ENCODE peak calls at places on chromosome 21, in ten cellular contexts. I is aorta; H is IMR-90; C is heart left ventricle; G is effector memory CD4-positive, alpha-beta T cell; V is kidney; P is GM23338; K is tibial nerve; E is heart right ventricle; D is CD8-positive, alpha-beta memory T cell. U is an unnamed sample.

GRCh38 chr21:17089121-17089520 is 423.7 kb upstream of the CXADR start:
- DNase-seq in C (no peak), I (no peak), K (no peak), V (no peak), H (no peak), P (no peak), D (no peak), E (no peak), G (no peak), U (no peak)

GRCh38 chr21:38679531-38679930 is 126.2 kb upstream of the ETS2 start:
- DNase-seq in C (no peak), I (no peak), K (no peak), H (peak; percentile 62), P (no peak), V (no peak), D (no peak), G (no peak), E (peak; percentile 12), U (no peak)

GRCh38 chr21:19853709-19854575 is 1144.3 kb upstream of the NCAM2 start:
- DNase-seq in E (no peak), C (no peak), V (peak; percentile 45), G (no peak), I (peak; percentile 64), H (no peak), P (peak; percentile 6), D (no peak), K (no peak), U (no peak)

GRCh38 chr21:30340714-30341573 is 3.5 kb upstream of the KRTAP27-1 start:
- DNase-seq in H (peak; percentile 10), V (no peak), I (no peak), D (no peak), G (no peak), P (peak; percentile 71), C (no peak), E (peak; percentile 20), K (no peak), U (no peak)

GRCh38 chr21:16580661-16581060 is 850.9 kb downstream of the USP25 start:
- DNase-seq in E (no peak), I (no peak), H (no peak), K (no peak), C (no peak), V (no peak), P (no peak), D (no peak), G (no peak), U (no peak)

GRCh38 chr21:38726482-38726881 is 79.2 kb upstream of the ETS2 start:
- DNase-seq in H (no peak), I (no peak), P (no peak), G (no peak), D (no peak), V (no peak), K (no peak), E (no peak), C (no peak), U (no peak)

GRCh38 chr21:38938343-38938742 is 132.6 kb downstream of the ETS2 start:
- DNase-seq in K (no peak), G (no peak), I (no peak), P (peak; percentile 71), V (no peak), C (no peak), D (no peak), H (peak; percentile 49), E (no peak), U (no peak)

GRCh38 chr21:18832950-18833349 is 429.4 kb upstream of the TMPRSS15 start:
- DNase-seq in E (no peak), V (no peak), I (no peak), D (no peak), G (no peak), K (no peak), C (no peak), P (no peak), H (no peak), U (no peak)

GRCh38 chr21:40840441-40840840 is 6.5 kb downstream of the DSCAM start:
- DNase-seq in C (no peak), G (no peak), P (no peak), K (no peak), E (no peak), H (no peak), I (no peak), V (no peak), D (no peak), U (no peak)

GRCh38 chr21:15406791-15407190 is 323.0 kb upstream of the USP25 start:
- DNase-seq in E (no peak), P (no peak), D (no peak), H (no peak), I (no peak), G (no peak), C (no peak), V (peak; percentile 83), K (no peak), U (no peak)

GRCh38 chr21:28268685-28269084 is 724.0 kb downstream of the LTN1 start:
- DNase-seq in D (no peak), V (no peak), I (no peak), G (no peak), K (no peak), H (no peak), C (no peak), E (no peak), P (no peak), U (no peak)

GRCh38 chr21:39451332-39452206 is at the start of gene SH3BGR:
- DNase-seq in H (no peak), P (peak; percentile 93), D (no peak), C (peak; percentile 83), K (peak; percentile 31), V (no peak), I (peak; percentile 85), E (peak; percentile 80), G (no peak), U (no peak)

GRCh38 chr21:19541612-19542011 is 1138.0 kb upstream of the TMPRSS15 start:
- DNase-seq in K (no peak), I (no peak), E (no peak), G (no peak), P (no peak), H (no peak), C (no peak), D (no peak), V (no peak), U (no peak)

GRCh38 chr21:25313891-25314646 is 293.2 kb downstream of the MRPL39 start:
- DNase-seq in C (no peak), P (no peak), K (no peak), I (no peak), V (no peak), E (no peak), H (peak; percentile 67), D (no peak), G (no peak), U (no peak)

DNA sequence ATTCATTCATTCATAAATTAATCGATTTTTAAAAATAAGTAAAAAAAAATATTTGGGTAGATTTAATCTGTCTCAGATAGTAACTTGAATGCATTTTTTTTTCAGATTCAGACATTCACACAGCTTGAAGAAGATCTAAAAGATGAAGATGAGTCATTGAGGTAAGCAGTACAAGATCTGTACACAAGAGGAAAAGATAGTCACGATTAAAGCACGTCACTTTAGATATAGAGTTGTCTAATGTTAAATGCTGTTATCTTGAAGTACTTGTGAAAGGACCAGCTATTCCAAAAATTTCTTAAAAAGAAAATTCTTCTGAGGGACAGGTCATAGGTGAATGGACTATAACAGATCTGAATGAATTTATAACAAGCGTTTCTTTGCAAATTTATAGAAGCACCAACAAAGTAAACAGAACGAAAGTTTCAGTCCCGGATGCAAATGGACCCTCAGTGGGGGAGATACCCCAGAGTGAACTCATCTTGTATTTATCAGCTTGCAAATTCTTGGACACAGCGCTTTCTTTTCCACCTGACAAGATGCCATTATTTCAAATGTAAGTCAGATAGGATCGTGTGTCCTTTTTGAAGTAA is 31.2 kb upstream of the MORC3 start:
- DNase-seq in P (no peak), G (no peak), K (no peak), H (peak; percentile 51), D (no peak), C (no peak), V (no peak), E (no peak), I (no peak), U (no peak)
- H3K4me3 ChIP-seq in P (no peak overlapping the region), G (peak overlapping the region; percentile 29), K (no peak overlapping the region), H (peak overlapping the region; percentile 18), D (peak overlapping the region; percentile 32), C (no peak overlapping the region), V (no peak overlapping the region), E (no peak overlapping the region), I (no peak overlapping the region), U (no peak overlapping the region)

DNA sequence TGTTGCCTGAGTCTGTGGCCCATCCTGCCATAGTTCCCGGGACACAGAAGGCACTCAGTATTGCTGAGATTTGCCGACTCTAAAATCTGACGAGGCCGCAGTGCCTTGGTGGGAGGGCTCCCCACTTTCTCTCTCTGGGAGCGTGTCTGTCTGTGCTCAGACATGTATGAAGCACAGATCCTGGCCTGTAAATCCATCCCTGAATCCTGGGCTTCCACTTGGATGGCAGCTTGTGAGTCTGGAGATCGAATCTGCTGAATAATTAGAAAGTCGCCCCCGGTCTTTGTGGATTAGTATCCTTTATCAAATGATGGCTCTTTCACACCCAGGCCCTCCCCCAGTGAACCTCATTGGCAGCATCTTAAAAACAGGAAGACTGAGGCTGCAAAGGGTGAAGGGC is 10.4 kb downstream of the UBASH3A start:
- DNase-seq in K (no peak), P (no peak), H (no peak), I (no peak), C (no peak), G (no peak), E (no peak), V (no peak), D (no peak), U (no peak)
- H3K4me1 ChIP-seq in K (no peaks in the 10 kb centered on the region), P (no peaks in the 10 kb centered on the region), H (peaks cover 5% of the 10 kb centered on the region), I (no peaks in the 10 kb centered on the region), C (no peaks in the 10 kb centered on the region), G (peaks cover 66% of the 10 kb centered on the region), E (no peaks in the 10 kb centered on the region), V (no peaks in the 10 kb centered on the region), D (peaks cover 96% of the 10 kb centered on the region), U (peaks cover 8% of the 10 kb centered on the region)

DNA sequence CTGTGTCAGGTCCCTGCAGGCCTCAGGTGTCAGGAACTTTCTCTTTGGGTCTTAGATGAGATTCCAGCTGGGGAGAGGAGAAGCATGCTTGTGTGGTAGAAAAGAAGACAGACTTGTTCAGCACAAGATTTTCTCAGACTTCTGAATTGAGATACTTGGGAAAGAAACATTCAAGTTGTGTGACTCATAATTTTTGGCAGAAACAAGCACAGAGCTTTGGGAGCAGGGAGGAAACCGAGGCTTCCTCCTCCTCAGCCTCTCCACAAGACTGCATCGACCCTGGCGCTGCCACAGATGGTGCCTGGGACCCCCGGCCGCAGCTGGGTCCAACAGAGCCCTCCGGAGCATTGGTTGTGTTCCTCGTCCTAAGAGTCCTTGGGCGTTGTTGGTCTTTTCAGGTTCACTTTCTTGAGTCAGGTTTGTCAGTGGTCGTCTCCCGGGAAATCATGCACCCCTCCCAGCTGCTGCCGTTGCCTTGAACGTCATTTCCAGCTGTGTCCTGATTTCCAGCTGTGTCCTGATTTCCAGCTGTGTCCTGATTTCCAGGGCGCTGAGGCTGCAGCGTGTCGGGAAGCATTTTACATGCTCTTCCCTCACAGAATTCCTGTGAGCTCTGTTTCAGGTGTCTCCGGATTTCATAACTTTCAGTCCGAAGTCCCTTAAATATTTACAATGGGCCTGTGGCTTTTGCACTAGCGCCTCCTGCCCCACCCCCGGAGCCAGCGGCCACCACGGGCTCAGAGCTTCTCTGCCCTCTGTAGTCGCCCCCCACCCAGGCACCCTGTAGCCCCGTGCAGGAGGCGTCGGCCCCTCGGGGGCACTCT is 66.5 kb downstream of the COL18A1 start:
- DNase-seq in P (no peak), H (peak; percentile 93), C (peak; percentile 75), V (peak; percentile 82), K (peak; percentile 45), G (no peak), D (no peak), I (peak; percentile 73), E (peak; percentile 81), U (no peak)
- H3K4me3 ChIP-seq in P (no peak overlapping the region), H (no peak overlapping the region), C (peak overlapping the region; percentile 12), V (no peak overlapping the region), K (no peak overlapping the region), G (no peak overlapping the region), D (no peak overlapping the region), I (no peak overlapping the region), E (no peak overlapping the region), U (no peak overlapping the region)

GRCh38 chr21:43925609-43926008 is 60.6 kb downstream of the AGPAT3 start:
- DNase-seq in C (no peak), H (no peak), I (no peak), P (no peak), E (no peak), V (peak; percentile 41), K (no peak), G (no peak), D (no peak), U (no peak)
- H3K4me1 ChIP-seq in C (peaks cover 11% of the 10 kb centered on the region), H (peaks cover 6% of the 10 kb centered on the region), I (no peaks in the 10 kb centered on the region), P (no peaks in the 10 kb centered on the region), E (peaks cover 80% of the 10 kb centered on the region), V (peaks cover 49% of the 10 kb centered on the region), K (peaks cover 15% of the 10 kb centered on the region), G (peaks cover 19% of the 10 kb centered on the region), D (peaks cover 21% of the 10 kb centered on the region), U (no peaks in the 10 kb centered on the region)

U was measured in RWPE2.